ENCODE peak calls at places on chromosomes 16 and 17, in seven cellular contexts. R is NCI-H460; B is stromal cell of bone marrow; E is stimulated activated CD4-positive, alpha-beta T cell treated with anti-CD3 and anti-CD28 coated beads, Interleukin-4, amount 100 ng/mL, for 24 hours; M is activated T-helper 1 cell treated with Interleukin-2 at 50 U/mL for 16 hours; C is LHCN-M2; V is activated CD4-positive, alpha-beta T cell treated with anti-CD3 and anti-CD28 coated beads, Interleukin-2, amount 50 U/mL, for 48 hours. W is an unnamed sample.
A peak's percentile ranks its signal among the peaks of the same experiment; 100 is the strongest.

GRCh38 chr16:28063611-28064061 is at the start of gene GSG1L:
- DNase-seq in R (no peak), B (no peak), E (no peak), M (no peak), C (no peak), V (no peak), W (no peak)

GRCh38 chr17:41615454-41615853 is 2.9 kb upstream of the KRT16 start:
- DNase-seq in R (no peak), B (no peak), E (no peak), M (no peak), C (no peak), V (no peak), W (no peak)

GRCh38 chr17:83062011-83062817 is 17.2 kb upstream of the METRNL start:
- DNase-seq in R (no peak), B (no peak), E (no peak), M (no peak), C (no peak), V (no peak), W (no peak)

GRCh38 chr17:79630821-79631639 is 20.2 kb upstream of the RBFOX3 start:
- DNase-seq in R (no peak), B (no peak), E (no peak), M (no peak), C (no peak), V (no peak), W (no peak)

GRCh38 chr17:77186141-77186604 is 45.4 kb downstream of the SEC14L1 start:
- DNase-seq in R (no peak), B (no peak), E (peak; percentile 4), M (no peak), C (no peak), V (no peak), W (no peak)

GRCh38 chr17:28796062-28796461 is 46.5 kb downstream of the FAM222B start:
- DNase-seq in R (no peak), B (no peak), E (no peak), M (no peak), C (no peak), V (no peak), W (no peak)

GRCh38 chr17:55265434-55266021 is 768 bp downstream of the HLF start:
- DNase-seq in R (no peak), B (no peak), E (no peak), M (no peak), C (no peak), V (peak; percentile 5), W (no peak)

GRCh38 chr17:43661699-43662431 is at the start of gene MEOX1:
- DNase-seq in R (no peak), B (peak; percentile 54), E (peak; percentile 54), M (no peak), C (peak; percentile 83), V (peak; percentile 48), W (peak; percentile 29)

GRCh38 chr17:40952675-40953074 is 14.1 kb downstream of the KRT39 start:
- DNase-seq in R (no peak), B (peak; percentile 70), E (no peak), M (no peak), C (peak; percentile 32), V (no peak), W (peak; percentile 97)

GRCh38 chr16:53224932-53225533 is 170.2 kb downstream of the CHD9 start:
- DNase-seq in R (peak; percentile 46), B (no peak), E (no peak), M (no peak), C (peak; percentile 56), V (no peak), W (no peak)

GRCh38 chr17:7632492-7632894 is 2.6 kb downstream of the SHBG start:
- DNase-seq in R (peak; percentile 44), B (no peak), E (peak; percentile 29), M (no peak), C (peak; percentile 43), V (peak; percentile 21), W (no peak)

GRCh38 chr17:53950207-53950857 is 127.6 kb downstream of the KIF2B start:
- DNase-seq in R (no peak), B (no peak), E (no peak), M (no peak), C (no peak), V (no peak), W (no peak)

GRCh38 chr16:15775209-15775608 is 81.6 kb downstream of the MYH11 start:
- DNase-seq in R (no peak), B (no peak), E (no peak), M (no peak), C (peak; percentile 36), V (no peak), W (no peak)

GRCh38 chr16:64654137-64654652 is 467.7 kb downstream of the CDH11 start:
- DNase-seq in R (no peak), B (peak; percentile 11), E (no peak), M (no peak), C (peak; percentile 7), V (no peak), W (no peak)

GRCh38 chr17:18377437-18378204 is at the start of gene EVPLL:
- DNase-seq in R (no peak), B (no peak), E (no peak), M (no peak), C (no peak), V (no peak), W (no peak)

GRCh38 chr16:2919511-2920255 is 8.0 kb downstream of the FLYWCH1 start:
- DNase-seq in R (peak; percentile 68), B (peak; percentile 83), E (peak; percentile 64), M (peak; percentile 35), C (peak; percentile 59), V (peak; percentile 59), W (peak; percentile 34)

GRCh38 chr17:64129765-64130558 is at the start of gene ERN1:
- DNase-seq in R (peak; percentile 93), B (peak; percentile 83), E (peak; percentile 90), M (peak; percentile 89), C (peak; percentile 90), V (peak; percentile 85), W (peak; percentile 71)

GRCh38 chr17:17783121-17783824 is 53.5 kb downstream of the SREBF1 start:
- DNase-seq in R (no peak), B (no peak), E (peak; percentile 40), M (peak; percentile 36), C (no peak), V (peak; percentile 60), W (no peak)